ENCODE peak calls at places on chromosomes 11 and 22, in seven cellular contexts. G, I, M, A, X, K and D are unnamed samples.

GRCh38 chr11:83583953-83584352 is 297.8 kb upstream of the CCDC90B start:
- DNase-seq in M (no peak), K (no peak), X (peak; percentile 86), A (no peak), G (peak; percentile 80), I (no peak), D (no peak)

GRCh38 chr22:39471421-39472141 is 14.8 kb downstream of the MGAT3 start:
- DNase-seq in I (no peak), M (no peak), G (peak; percentile 51), K (no peak), X (peak; percentile 76), A (peak; percentile 69), D (peak; percentile 80)

GRCh38 chr22:25688627-25689026 is 53.4 kb upstream of the MYO18B start:
- DNase-seq in G (no peak), I (no peak), M (no peak), K (no peak), A (peak; percentile 77), X (no peak), D (no peak)

GRCh38 chr11:47946682-47947575 is 33.4 kb upstream of the PTPRJ start:
- DNase-seq in I (no peak), A (peak; percentile 77), G (peak; percentile 95), X (peak; percentile 93), K (no peak), M (peak; percentile 48), D (peak; percentile 81)

GRCh38 chr22:42077486-42078125 is 1.9 kb upstream of the SMDT1 start:
- DNase-seq in M (no peak), K (no peak), G (no peak), X (no peak), I (no peak), A (no peak), D (no peak)

GRCh38 chr11:3614742-3615171 is 27.0 kb downstream of the ART5 start:
- DNase-seq in K (no peak), I (no peak), A (peak; percentile 74), X (no peak), M (no peak), G (no peak), D (peak; percentile 49)

GRCh38 chr11:91433284-91434010 is 791.2 kb upstream of the FAT3 start:
- DNase-seq in X (no peak), I (no peak), M (no peak), K (no peak), G (peak; percentile 30), A (no peak), D (no peak)

GRCh38 chr11:35553831-35554230 is 28.4 kb upstream of the PAMR1 start:
- DNase-seq in X (peak; percentile 94), I (no peak), G (peak; percentile 99), M (no peak), A (no peak), K (no peak), D (peak; percentile 21)

GRCh38 chr11:84261707-84262106 is 975.5 kb upstream of the CCDC90B start:
- DNase-seq in I (no peak), M (peak; percentile 36), G (no peak), X (peak; percentile 15), K (peak; percentile 46), A (peak; percentile 28), D (peak; percentile 46)

GRCh38 chr11:35523861-35524260 is 1.6 kb downstream of the PAMR1 start:
- DNase-seq in M (no peak), X (no peak), G (no peak), I (no peak), A (no peak), K (no peak), D (no peak)

GRCh38 chr11:12629601-12630313 is 44.5 kb upstream of the TEAD1 start:
- DNase-seq in G (peak; percentile 78), X (peak; percentile 73), I (no peak), M (no peak), A (peak; percentile 88), K (no peak), D (no peak)

GRCh38 chr22:50086526-50086925 is 1.3 kb upstream of the MLC1 start:
- DNase-seq in M (no peak), K (no peak), I (no peak), A (no peak), G (peak; percentile 74), X (peak; percentile 37), D (no peak)

GRCh38 chr11:2951235-2952110 is 22.3 kb upstream of the PHLDA2 start:
- DNase-seq in K (no peak), A (no peak), G (peak; percentile 69), I (no peak), M (no peak), X (peak; percentile 93), D (no peak)

GRCh38 chr11:35088676-35089075 is 50.3 kb upstream of the CD44 start:
- DNase-seq in X (no peak), I (no peak), M (no peak), K (no peak), G (peak; percentile 21), A (no peak), D (peak; percentile 37)

GRCh38 chr11:58567889-58568512 is 7.7 kb downstream of the LPXN start:
- DNase-seq in X (peak; percentile 77), I (peak; percentile 54), K (peak; percentile 80), G (peak; percentile 54), A (peak; percentile 83), M (peak; percentile 67), D (peak; percentile 79)
- H3K4me2 ChIP-seq in X (no peak overlapping the region), I (no peak overlapping the region), K (no peak overlapping the region), G (no peak overlapping the region), A (no peak overlapping the region), M (no peak overlapping the region), D (no peak overlapping the region)

DNA sequence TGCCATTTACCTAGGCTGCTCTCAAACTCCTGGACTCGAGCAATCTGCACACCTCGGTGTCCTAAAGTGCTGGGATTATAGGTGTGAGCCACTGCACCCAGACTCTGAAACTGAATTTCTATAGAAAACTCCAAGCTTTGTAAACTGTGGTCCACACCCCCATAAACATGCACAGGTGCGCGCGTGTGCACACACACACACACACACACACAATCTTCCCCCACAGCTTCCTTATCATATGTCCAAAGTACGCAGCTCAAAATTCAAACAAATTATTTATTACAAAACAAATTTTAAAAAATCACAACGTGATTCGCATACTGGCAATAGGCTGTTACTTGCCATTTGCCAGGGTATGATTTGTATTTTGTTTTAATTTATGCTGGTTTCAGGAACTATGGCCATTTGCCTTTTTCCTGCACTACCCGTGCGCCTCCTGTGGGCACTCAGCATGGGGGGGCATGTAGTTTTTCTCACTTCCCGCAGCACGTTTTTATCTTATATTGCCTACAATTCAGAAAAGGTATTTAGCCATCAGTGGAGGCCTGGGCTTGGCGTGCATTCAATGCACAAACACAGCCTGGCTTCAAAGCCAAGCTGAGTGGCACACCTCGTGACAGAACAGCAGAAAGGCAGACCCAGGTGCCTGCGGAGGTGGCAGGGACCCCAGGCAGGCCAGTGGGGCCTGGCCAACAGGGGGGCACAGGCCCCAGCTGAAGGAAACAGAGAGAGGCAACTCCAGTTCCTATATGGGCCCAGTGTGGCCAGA is 10.8 kb upstream of the SNX32 start:
- DNase-seq in M (no peak), X (no peak), G (no peak), K (no peak), I (no peak), A (no peak), D (no peak)
- H3K23ac ChIP-seq in M (no peak overlapping the region), X (no peak overlapping the region), G (no peak overlapping the region), K (no peak overlapping the region), I (no peak overlapping the region), A (no peak overlapping the region), D (no peak overlapping the region)

DNA sequence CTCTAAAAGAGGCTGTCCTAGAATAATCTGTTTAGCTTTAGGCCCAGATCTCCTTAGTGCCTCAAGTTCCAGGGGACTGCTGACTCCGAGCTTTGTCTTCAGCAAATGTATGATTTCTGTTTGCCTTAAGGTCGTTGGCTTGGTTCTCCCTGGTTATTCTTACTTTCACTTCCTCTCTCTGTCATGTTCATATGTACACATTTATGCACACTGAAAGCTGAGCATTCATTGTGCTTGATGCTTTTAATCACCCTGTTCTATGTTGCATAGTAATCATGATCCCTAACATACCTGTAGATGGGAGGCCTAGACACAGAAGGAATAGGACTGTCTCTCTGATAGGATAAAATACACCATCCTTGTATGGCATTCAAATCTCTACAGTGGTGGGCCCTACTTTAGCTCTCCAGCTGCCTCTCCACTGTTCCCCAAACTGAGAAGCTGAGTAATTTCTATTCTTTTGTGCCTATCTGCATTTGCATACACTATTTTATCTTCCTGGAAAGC is 7.2 kb downstream of the PPFIBP2 start:
- DNase-seq in A (no peak), K (no peak), M (no peak), I (no peak), G (no peak), X (peak; percentile 5), D (no peak)
- H3K4me2 ChIP-seq in A (no peak overlapping the region), K (no peak overlapping the region), M (no peak overlapping the region), I (no peak overlapping the region), G (no peak overlapping the region), X (no peak overlapping the region), D (no peak overlapping the region)

GRCh38 chr11:30474151-30474954 is 111.8 kb downstream of the MPPED2 start:
- DNase-seq in A (no peak), I (no peak), X (no peak), M (no peak), G (no peak), K (no peak), D (peak; percentile 38)

GRCh38 chr11:30465192-30465591 is 121.0 kb downstream of the MPPED2 start:
- DNase-seq in G (no peak), M (no peak), X (no peak), A (no peak), K (no peak), I (no peak), D (peak; percentile 68)

GRCh38 chr11:30471244-30471643 is 114.9 kb downstream of the MPPED2 start:
- DNase-seq in A (no peak), X (no peak), I (no peak), M (no peak), G (no peak), K (no peak), D (no peak)

GRCh38 chr11:30465623-30466022 is 120.5 kb downstream of the MPPED2 start:
- DNase-seq in I (no peak), K (no peak), G (no peak), M (no peak), X (no peak), A (no peak), D (no peak)

GRCh38 chr11:30468881-30469280 is 117.3 kb downstream of the MPPED2 start:
- DNase-seq in K (no peak), M (no peak), A (no peak), I (no peak), G (no peak), X (no peak), D (no peak)
- H3K23ac ChIP-seq in K (no peak overlapping the region), M (no peak overlapping the region), A (no peak overlapping the region), I (no peak overlapping the region), G (no peak overlapping the region), X (no peak overlapping the region), D (no peak overlapping the region)

GRCh38 chr11:44911031-44911814 is 39.5 kb downstream of the TP53I11 start:
- DNase-seq in M (peak; percentile 91), A (peak; percentile 98), K (peak; percentile 95), I (peak; percentile 92), G (peak; percentile 75), X (peak; percentile 82), D (peak; percentile 96)

GRCh38 chr11:44913502-44913901 is 37.2 kb downstream of the TP53I11 start:
- DNase-seq in X (no peak), A (no peak), G (no peak), I (no peak), K (no peak), M (no peak), D (no peak)

GRCh38 chr11:44910591-44910990 is 40.1 kb downstream of the TP53I11 start:
- DNase-seq in X (no peak), A (no peak), I (no peak), K (no peak), M (no peak), G (no peak), D (no peak)

GRCh38 chr11:44914105-44914504 is 36.6 kb downstream of the TP53I11 start:
- DNase-seq in A (no peak), X (no peak), I (no peak), G (no peak), M (no peak), K (no peak), D (no peak)

GRCh38 chr11:44912270-44912987 is 38.3 kb downstream of the TP53I11 start:
- DNase-seq in X (no peak), I (no peak), G (no peak), K (no peak), M (peak; percentile 69), A (no peak), D (peak; percentile 82)
- H3K4me2 ChIP-seq in X (no peak overlapping the region), I (no peak overlapping the region), G (no peak overlapping the region), K (no peak overlapping the region), M (peak overlapping the region; percentile 55), A (no peak overlapping the region), D (no peak overlapping the region)